ENCODE peak calls at places on chromosomes 13 and 19, in six cellular contexts. E, W, S, G, M and Y are unnamed samples.

GRCh38 chr19:7844951-7845350 is 14.9 kb downstream of the EVI5L start:
- DNase-seq in E (no peak), W (no peak), S (no peak), G (no peak), M (no peak), Y (no peak)

GRCh38 chr19:3983936-3984583 is 1.2 kb downstream of the EEF2 start:
- DNase-seq in E (no peak), W (no peak), S (peak; percentile 75), G (peak; percentile 56), M (no peak), Y (no peak)

GRCh38 chr13:28541966-28542365 is 47.0 kb upstream of the FLT1 start:
- DNase-seq in E (no peak), W (no peak), S (peak; percentile 43), G (peak; percentile 83), M (no peak), Y (no peak)

GRCh38 chr13:21075303-21076264 is 14.2 kb upstream of the LATS2 start:
- DNase-seq in E (peak; percentile 57), W (peak; percentile 74), S (peak; percentile 52), G (peak; percentile 41), M (no peak), Y (peak; percentile 65)

GRCh38 chr19:19599190-19599535 is 19.3 kb downstream of the PBX4 start:
- DNase-seq in E (no peak), W (no peak), S (no peak), G (no peak), M (no peak), Y (no peak)

GRCh38 chr13:49097374-49097773 is 121.7 kb downstream of the FNDC3A start:
- DNase-seq in E (no peak), W (no peak), S (peak; percentile 72), G (peak; percentile 93), M (peak; percentile 23), Y (no peak)

GRCh38 chr19:35764432-35765315 is 6.7 kb downstream of the PROSER3 start:
- DNase-seq in E (no peak), W (no peak), S (no peak), G (no peak), M (no peak), Y (no peak)

GRCh38 chr13:18991054-18991453 is 190.6 kb downstream of the TUBA3C start:
- DNase-seq in E (no peak), W (no peak), S (no peak), G (no peak), M (no peak), Y (no peak)

GRCh38 chr19:42325896-42326771 is 699 bp downstream of the MEGF8 start:
- DNase-seq in E (peak; percentile 63), W (no peak), S (no peak), G (no peak), M (no peak), Y (peak; percentile 74)

DNA sequence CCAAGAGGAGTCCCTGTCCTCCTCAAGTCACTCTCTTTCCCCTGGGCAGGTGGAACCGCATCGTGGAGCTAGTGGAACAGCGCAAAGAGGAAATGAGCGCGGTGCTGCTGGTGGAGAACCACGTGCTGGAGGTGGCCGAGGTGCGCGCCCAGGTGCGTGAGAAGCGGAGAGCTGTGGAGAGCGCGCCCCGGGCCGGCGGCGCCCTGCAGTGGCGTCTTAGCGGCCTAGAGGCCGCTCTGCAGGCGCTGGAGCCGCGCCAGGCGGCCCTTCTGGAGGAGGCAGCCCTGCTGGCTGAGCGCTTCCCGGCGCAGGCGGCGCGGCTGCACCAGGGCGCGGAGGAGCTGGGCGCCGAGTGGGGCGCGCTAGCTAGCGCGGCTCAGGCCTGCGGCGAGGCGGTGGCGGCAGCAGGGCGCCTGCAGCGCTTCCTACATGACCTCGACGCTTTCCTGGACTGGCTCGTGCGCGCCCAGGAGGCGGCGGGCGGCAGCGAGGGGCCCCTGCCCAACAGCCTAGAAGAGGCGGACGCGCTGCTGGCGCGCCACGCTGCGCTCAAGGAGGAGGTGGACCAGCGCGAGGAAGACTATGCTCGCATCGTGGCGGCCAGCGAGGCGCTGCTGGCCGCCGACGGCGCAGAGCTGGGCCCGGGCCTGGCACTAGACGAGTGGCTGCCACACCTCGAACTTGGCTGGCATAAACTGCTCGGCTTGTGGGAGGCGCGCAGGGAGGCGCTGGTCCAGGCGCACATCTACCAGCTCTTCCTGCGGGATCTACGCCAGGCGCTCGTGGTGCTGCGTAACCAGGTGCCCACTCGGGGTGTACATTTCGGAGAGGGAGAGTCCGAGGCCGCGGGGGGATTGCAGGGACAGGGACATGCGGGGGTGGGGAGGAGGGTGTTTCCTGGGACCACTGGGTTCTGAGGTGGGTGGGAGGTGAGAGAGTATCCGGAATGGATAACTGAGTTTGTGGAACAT is 52.8 kb downstream of the SPTBN4 start:
- DNase-seq in E (no peak), W (no peak), S (peak; percentile 44), G (peak; percentile 37), M (no peak), Y (no peak)
- TF ChIP-seq CTCF in E (no peak), W (no peak), S (no peak), G (no peak), M (no peak), Y (no peak)

DNA sequence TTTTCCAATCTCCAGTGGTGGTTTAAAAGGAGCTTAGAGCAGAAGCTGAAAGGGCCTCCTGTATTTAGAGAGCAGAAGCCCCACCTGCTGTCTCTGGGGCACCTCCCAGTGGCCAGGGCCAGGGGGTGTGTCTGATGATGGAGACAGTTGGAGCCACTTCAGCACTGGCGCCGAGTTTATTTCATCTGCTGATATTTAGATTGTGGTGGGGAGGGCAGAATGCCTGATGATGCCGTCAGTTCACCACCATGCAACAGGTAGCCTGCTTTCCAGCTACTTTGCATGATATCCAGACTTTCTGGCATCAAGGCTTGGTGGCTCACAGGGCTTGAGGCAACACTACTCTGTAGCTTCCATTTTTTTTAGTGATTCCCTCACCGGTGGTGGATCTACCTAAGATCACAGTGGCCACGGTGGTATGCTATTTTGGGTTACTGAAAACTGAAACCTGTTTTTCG is 371.9 kb downstream of the KCNRG start:
- DNase-seq in E (peak; percentile 23), W (peak; percentile 65), S (peak; percentile 60), G (no peak), M (no peak), Y (no peak)
- TF ChIP-seq CTCF in E (peak; percentile 25), W (no peak), S (peak; percentile 36), G (peak; percentile 5), M (peak; percentile 12), Y (peak; percentile 10)

GRCh38 chr13:91247768-91248167 is 99.7 kb upstream of the MIR17HG start:
- DNase-seq in E (no peak), W (no peak), S (peak; percentile 20), G (no peak), M (no peak), Y (peak; percentile 14)
- TF ChIP-seq CTCF in E (peak; percentile 27), W (no peak), S (no peak), G (no peak), M (no peak), Y (no peak)

GRCh38 chr13:26971990-26972888 is 199.4 kb downstream of the USP12 start:
- DNase-seq in E (peak; percentile 47), W (no peak), S (peak; percentile 37), G (no peak), M (no peak), Y (no peak)
- TF ChIP-seq CTCF in E (no peak), W (peak; percentile 6), S (peak; percentile 67), G (peak; percentile 11), M (peak; percentile 53), Y (peak; percentile 40)

GRCh38 chr13:106112191-106112590 is 423.3 kb downstream of the EFNB2 start:
- DNase-seq in E (no peak), W (no peak), S (no peak), G (no peak), M (no peak), Y (no peak)
- TF ChIP-seq CTCF in E (no peak), W (no peak), S (no peak), G (no peak), M (no peak), Y (no peak)

GRCh38 chr13:110073982-110074381 is 233.0 kb downstream of the COL4A1 start:
- DNase-seq in E (no peak), W (no peak), S (no peak), G (no peak), M (no peak), Y (no peak)
- TF ChIP-seq CTCF in E (no peak), W (no peak), S (peak; percentile 19), G (no peak), M (no peak), Y (no peak)

DNA sequence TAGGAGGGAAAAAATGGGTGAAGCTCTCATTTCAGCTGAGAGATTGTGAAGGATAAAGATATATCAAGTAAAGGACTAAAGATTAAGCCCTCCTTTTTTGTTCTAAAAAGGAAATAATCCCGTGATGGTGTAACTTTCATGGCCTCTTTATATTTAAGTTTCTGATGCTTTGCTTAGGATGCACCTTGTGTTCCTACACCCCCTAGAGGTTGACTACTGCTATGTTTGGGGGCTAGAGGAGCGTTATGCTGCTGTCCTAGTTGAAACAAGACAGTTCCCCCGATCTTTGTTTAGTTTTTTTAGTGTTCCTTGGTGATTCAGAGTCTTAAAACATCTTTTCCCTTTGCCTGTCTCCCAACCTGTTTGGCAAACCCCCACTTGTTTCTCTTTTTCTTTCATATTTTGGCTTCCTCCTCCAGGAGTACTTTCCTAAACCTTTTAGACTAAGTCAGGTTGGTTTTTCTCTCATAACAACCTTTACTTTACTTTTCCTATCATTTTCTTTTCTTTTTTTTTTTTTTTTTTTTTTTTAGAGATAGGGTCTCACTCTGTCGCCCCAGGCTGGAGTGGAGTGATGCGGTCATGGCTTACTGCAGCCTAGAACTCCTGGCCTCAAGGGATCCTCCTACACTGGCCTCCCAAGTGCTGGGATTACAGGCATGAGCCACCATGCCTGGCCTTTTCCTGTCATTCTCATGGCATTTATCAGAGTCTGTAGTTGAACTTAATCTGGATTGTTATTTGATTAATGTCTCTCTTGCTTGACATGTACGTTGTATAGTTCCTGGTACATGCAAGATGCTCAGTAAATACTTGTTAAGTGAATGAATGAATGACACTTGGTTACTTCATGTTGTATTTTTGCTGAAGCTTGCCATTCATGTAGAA is 2.8 kb downstream of the UBA2 start:
- DNase-seq in E (peak; percentile 78), W (no peak), S (peak; percentile 77), G (peak; percentile 70), M (no peak), Y (peak; percentile 79)
- TF ChIP-seq CTCF in E (peak; percentile 69), W (peak; percentile 51), S (peak; percentile 82), G (peak; percentile 78), M (peak; percentile 80), Y (peak; percentile 78)